ENCODE peak calls at places on chromosomes 3 and 15, in six cellular contexts. C is ovary; F is coronary artery; K is AG08395; B is stimulated activated CD4-positive, alpha-beta T cell treated with anti-CD3 and anti-CD28 coated beads, Interleukin-4, amount 100 ng/mL, for 1 hour; X is central memory CD4-positive, alpha-beta T cell. H is an unnamed sample.

GRCh38 chr3:34947849-34948248 is 691.5 kb upstream of the ARPP21 start:
- DNase-seq in C (no peak), F (no peak), K (no peak), B (no peak), X (no peak), H (no peak)

GRCh38 chr15:85788796-85789495 is 5.8 kb downstream of the KLHL25 start:
- DNase-seq in C (peak; percentile 12), F (no peak), K (no peak), B (no peak), X (no peak), H (no peak)

GRCh38 chr3:66372681-66373350 is 128.0 kb downstream of the LRIG1 start:
- DNase-seq in C (no peak), F (no peak), K (peak; percentile 37), B (no peak), X (peak; percentile 10), H (no peak)

GRCh38 chr3:159126261-159127020 is 324.6 kb downstream of the MFSD1 start:
- DNase-seq in C (no peak), F (no peak), K (peak; percentile 44), B (no peak), X (no peak), H (no peak)

GRCh38 chr3:129358177-129359101 is 70.0 kb downstream of the EFCAB12 start:
- DNase-seq in C (no peak), F (no peak), K (no peak), B (no peak), X (no peak), H (no peak)

GRCh38 chr3:197750396-197750831 is 731 bp downstream of the FYTTD1 start:
- DNase-seq in C (peak; percentile 72), F (peak; percentile 83), K (peak; percentile 72), B (peak; percentile 49), X (peak; percentile 62), H (peak; percentile 71)

GRCh38 chr3:146160964-146161724 is at the start of gene PLOD2:
- DNase-seq in C (peak; percentile 89), F (peak; percentile 91), K (peak; percentile 69), B (peak; percentile 3), X (no peak), H (peak; percentile 85)

GRCh38 chr3:6180171-6180570 is 680.7 kb upstream of the GRM7 start:
- DNase-seq in C (no peak), F (no peak), K (no peak), B (no peak), X (no peak), H (no peak)

GRCh38 chr15:70852501-70853269 is 1.3 kb downstream of the LARP6 start:
- DNase-seq in C (no peak), F (peak; percentile 76), K (peak; percentile 76), B (no peak), X (no peak), H (peak; percentile 86)

GRCh38 chr3:170054204-170054603 is 16.4 kb downstream of the GPR160 start:
- DNase-seq in C (no peak), F (no peak), K (no peak), B (no peak), X (no peak), H (no peak)

GRCh38 chr3:127287840-127288239 is at the start of gene PRR20G:
- DNase-seq in C (no peak), F (no peak), K (no peak), B (no peak), X (no peak), H (no peak)

GRCh38 chr15:69807752-69808151 is 290.0 kb downstream of the TLE3 start:
- DNase-seq in C (no peak), F (no peak), K (peak; percentile 53), B (no peak), X (no peak), H (peak; percentile 18)

GRCh38 chr3:37504583-37505357 is 330.4 kb upstream of the LRRFIP2 start:
- DNase-seq in C (no peak), F (no peak), K (no peak), B (no peak), X (no peak), H (no peak)

GRCh38 chr15:59550961-59551360 is 60.6 kb upstream of the GCNT3 start:
- DNase-seq in C (no peak), F (no peak), K (no peak), B (no peak), X (no peak), H (no peak)

GRCh38 chr3:75254685-75255084 is 409.4 kb upstream of the FRG2C start:
- DNase-seq in C (no peak), F (no peak), K (no peak), B (no peak), X (no peak), H (no peak)

GRCh38 chr3:125150525-125151436 is 61.8 kb downstream of the SLC12A8 start:
- DNase-seq in C (no peak), F (no peak), K (no peak), B (peak; percentile 45), X (peak; percentile 33), H (peak; percentile 7)

GRCh38 chr3:134644731-134645514 is 5.9 kb downstream of the KY start:
- DNase-seq in C (no peak), F (peak; percentile 68), K (no peak), B (no peak), X (no peak), H (no peak)

GRCh38 chr3:124174463-124174862 is 182.5 kb upstream of the ROPN1 start:
- DNase-seq in C (no peak), F (no peak), K (no peak), B (no peak), X (no peak), H (no peak)

GRCh38 chr15:78317145-78317836 is 17.9 kb upstream of the SKIC8 start:
- DNase-seq in C (no peak), F (no peak), K (no peak), B (no peak), X (no peak), H (peak; percentile 10)

GRCh38 chr15:81516461-81516860 is 142.4 kb upstream of the TMC3 start:
- DNase-seq in C (no peak), F (no peak), K (peak; percentile 38), B (no peak), X (no peak), H (peak; percentile 38)

GRCh38 chr3:14947105-14947885 is at the start of gene NR2C2:
- DNase-seq in C (peak; percentile 93), F (peak; percentile 93), K (peak; percentile 92), B (peak; percentile 89), X (peak; percentile 86), H (peak; percentile 61)

GRCh38 chr3:65526656-65527055 is 512.1 kb downstream of the MAGI1 start:
- DNase-seq in C (no peak), F (no peak), K (no peak), B (no peak), X (no peak), H (no peak)

GRCh38 chr3:126434931-126435411 is 40.3 kb downstream of the CFAP100 start:
- DNase-seq in C (no peak), F (no peak), K (no peak), B (no peak), X (no peak), H (no peak)

H was measured in HFFc6.